ENCODE peak calls at places on chromosomes 11 and 22, in eight cellular contexts. One of them, this sample, is unnamed.

GRCh38 chr11:95512682-95513081 is 276.9 kb downstream of the FAM76B start:
- DNase-seq in A549: peak
- DNase-seq in astrocyte of the spinal cord: peak
- DNase-seq in MM.1S: no peak
- DNase-seq in neural progenitor cell: no peak
- DNase-seq in left ventricle myocardium inferior: peak
- DNase-seq in PC-9: no peak
- DNase-seq in body of pancreas: no peak
- DNase-seq in this sample: no peak

GRCh38 chr11:117572129-117572528 is 224.9 kb downstream of the DSCAML1 start:
- DNase-seq in A549: no peak
- DNase-seq in astrocyte of the spinal cord: no peak
- DNase-seq in MM.1S: no peak
- DNase-seq in neural progenitor cell: no peak
- DNase-seq in left ventricle myocardium inferior: no peak
- DNase-seq in PC-9: no peak
- DNase-seq in body of pancreas: no peak
- DNase-seq in this sample: no peak

GRCh38 chr22:30572840-30573593 is 1.4 kb downstream of the GAL3ST1 start:
- DNase-seq in A549: peak
- DNase-seq in astrocyte of the spinal cord: no peak
- DNase-seq in MM.1S: no peak
- DNase-seq in neural progenitor cell: no peak
- DNase-seq in left ventricle myocardium inferior: no peak
- DNase-seq in PC-9: no peak
- DNase-seq in body of pancreas: peak
- DNase-seq in this sample: no peak

GRCh38 chr11:125348704-125349635 is 147.1 kb downstream of the FEZ1 start:
- DNase-seq in A549: peak
- DNase-seq in astrocyte of the spinal cord: peak
- DNase-seq in MM.1S: peak
- DNase-seq in neural progenitor cell: peak
- DNase-seq in left ventricle myocardium inferior: peak
- DNase-seq in PC-9: peak
- DNase-seq in body of pancreas: peak
- DNase-seq in this sample: no peak

GRCh38 chr22:27473533-27473932 is 328.0 kb downstream of the MN1 start:
- DNase-seq in A549: peak
- DNase-seq in astrocyte of the spinal cord: no peak
- DNase-seq in MM.1S: no peak
- DNase-seq in neural progenitor cell: no peak
- DNase-seq in left ventricle myocardium inferior: no peak
- DNase-seq in PC-9: peak
- DNase-seq in body of pancreas: no peak
- DNase-seq in this sample: no peak

GRCh38 chr11:1330473-1330872 is 21.0 kb upstream of the TOLLIP start:
- DNase-seq in A549: no peak
- DNase-seq in astrocyte of the spinal cord: no peak
- DNase-seq in MM.1S: no peak
- DNase-seq in neural progenitor cell: no peak
- DNase-seq in left ventricle myocardium inferior: no peak
- DNase-seq in PC-9: no peak
- DNase-seq in body of pancreas: no peak
- DNase-seq in this sample: no peak

GRCh38 chr11:96741068-96741467 is 351.3 kb downstream of the JRKL start:
- DNase-seq in A549: no peak
- DNase-seq in astrocyte of the spinal cord: peak
- DNase-seq in MM.1S: no peak
- DNase-seq in neural progenitor cell: no peak
- DNase-seq in left ventricle myocardium inferior: no peak
- DNase-seq in PC-9: no peak
- DNase-seq in body of pancreas: no peak
- DNase-seq in this sample: no peak

GRCh38 chr22:47232197-47232596 is 469.7 kb downstream of the TBC1D22A start:
- DNase-seq in A549: no peak
- DNase-seq in astrocyte of the spinal cord: no peak
- DNase-seq in MM.1S: no peak
- DNase-seq in neural progenitor cell: no peak
- DNase-seq in left ventricle myocardium inferior: no peak
- DNase-seq in PC-9: no peak
- DNase-seq in body of pancreas: no peak
- DNase-seq in this sample: no peak

GRCh38 chr22:20956258-20957117 is 10.6 kb upstream of the AIFM3 start:
- DNase-seq in A549: peak
- DNase-seq in astrocyte of the spinal cord: peak
- DNase-seq in MM.1S: no peak
- DNase-seq in neural progenitor cell: peak
- DNase-seq in left ventricle myocardium inferior: no peak
- DNase-seq in PC-9: peak
- DNase-seq in body of pancreas: peak
- DNase-seq in this sample: no peak

GRCh38 chr11:28274216-28274615 is 166.0 kb downstream of the METTL15 start:
- DNase-seq in A549: no peak
- DNase-seq in astrocyte of the spinal cord: no peak
- DNase-seq in MM.1S: no peak
- DNase-seq in neural progenitor cell: no peak
- DNase-seq in left ventricle myocardium inferior: no peak
- DNase-seq in PC-9: no peak
- DNase-seq in body of pancreas: no peak
- DNase-seq in this sample: no peak

GRCh38 chr22:38734203-38735100 is 21.3 kb downstream of the SUN2 start:
- DNase-seq in A549: no peak
- DNase-seq in astrocyte of the spinal cord: no peak
- DNase-seq in MM.1S: no peak
- DNase-seq in neural progenitor cell: no peak
- DNase-seq in left ventricle myocardium inferior: peak
- DNase-seq in PC-9: no peak
- DNase-seq in body of pancreas: no peak
- DNase-seq in this sample: peak

GRCh38 chr11:8384199-8384821 is 120.6 kb upstream of the LMO1 start:
- DNase-seq in A549: peak
- DNase-seq in astrocyte of the spinal cord: no peak
- DNase-seq in MM.1S: peak
- DNase-seq in neural progenitor cell: peak
- DNase-seq in left ventricle myocardium inferior: no peak
- DNase-seq in PC-9: peak
- DNase-seq in body of pancreas: peak
- DNase-seq in this sample: no peak

GRCh38 chr22:24037851-24038765 is 27.0 kb downstream of the CABIN1 start:
- DNase-seq in A549: no peak
- DNase-seq in astrocyte of the spinal cord: no peak
- DNase-seq in MM.1S: no peak
- DNase-seq in neural progenitor cell: no peak
- DNase-seq in left ventricle myocardium inferior: no peak
- DNase-seq in PC-9: no peak
- DNase-seq in body of pancreas: no peak
- DNase-seq in this sample: no peak

GRCh38 chr22:37215890-37216289 is 3.6 kb upstream of the SSTR3 start:
- DNase-seq in A549: no peak
- DNase-seq in astrocyte of the spinal cord: no peak
- DNase-seq in MM.1S: peak
- DNase-seq in neural progenitor cell: no peak
- DNase-seq in left ventricle myocardium inferior: no peak
- DNase-seq in PC-9: no peak
- DNase-seq in body of pancreas: no peak
- DNase-seq in this sample: no peak

GRCh38 chr11:32081129-32081641 is 9.7 kb upstream of the RCN1 start:
- DNase-seq in A549: peak
- DNase-seq in astrocyte of the spinal cord: peak
- DNase-seq in MM.1S: peak
- DNase-seq in neural progenitor cell: no peak
- DNase-seq in left ventricle myocardium inferior: peak
- DNase-seq in PC-9: peak
- DNase-seq in body of pancreas: no peak
- DNase-seq in this sample: no peak

GRCh38 chr11:12448131-12448939 is 71.0 kb downstream of the PARVA start:
- DNase-seq in A549: no peak
- DNase-seq in astrocyte of the spinal cord: no peak
- DNase-seq in MM.1S: no peak
- DNase-seq in neural progenitor cell: no peak
- DNase-seq in left ventricle myocardium inferior: no peak
- DNase-seq in PC-9: no peak
- DNase-seq in body of pancreas: no peak
- DNase-seq in this sample: no peak

GRCh38 chr11:119791047-119791446 is 62.0 kb upstream of the NECTIN1 start:
- DNase-seq in A549: no peak
- DNase-seq in astrocyte of the spinal cord: no peak
- DNase-seq in MM.1S: no peak
- DNase-seq in neural progenitor cell: peak
- DNase-seq in left ventricle myocardium inferior: no peak
- DNase-seq in PC-9: no peak
- DNase-seq in body of pancreas: peak
- DNase-seq in this sample: no peak

GRCh38 chr11:35734669-35735068 is 72.1 kb downstream of the TRIM44 start:
- DNase-seq in A549: no peak
- DNase-seq in astrocyte of the spinal cord: no peak
- DNase-seq in MM.1S: no peak
- DNase-seq in neural progenitor cell: no peak
- DNase-seq in left ventricle myocardium inferior: no peak
- DNase-seq in PC-9: no peak
- DNase-seq in body of pancreas: no peak
- DNase-seq in this sample: no peak

GRCh38 chr11:28632338-28632737 is 524.1 kb downstream of the METTL15 start:
- DNase-seq in A549: peak
- DNase-seq in astrocyte of the spinal cord: peak
- DNase-seq in MM.1S: no peak
- DNase-seq in neural progenitor cell: no peak
- DNase-seq in left ventricle myocardium inferior: no peak
- DNase-seq in PC-9: no peak
- DNase-seq in body of pancreas: no peak
- DNase-seq in this sample: no peak

GRCh38 chr22:42880815-42881214 is 23.7 kb upstream of the ARFGAP3 start:
- DNase-seq in A549: no peak
- DNase-seq in astrocyte of the spinal cord: no peak
- DNase-seq in MM.1S: no peak
- DNase-seq in neural progenitor cell: no peak
- DNase-seq in left ventricle myocardium inferior: no peak
- DNase-seq in PC-9: no peak
- DNase-seq in body of pancreas: peak
- DNase-seq in this sample: no peak
- H3K4me3 ChIP-seq in A549: no peak
- H3K4me3 ChIP-seq in astrocyte of the spinal cord: no peak
- H3K4me3 ChIP-seq in MM.1S: no peak
- H3K4me3 ChIP-seq in neural progenitor cell: no peak
- H3K4me3 ChIP-seq in left ventricle myocardium inferior: no peak
- H3K4me3 ChIP-seq in PC-9: no peak
- H3K4me3 ChIP-seq in body of pancreas: no peak
- H3K4me3 ChIP-seq in this sample: no peak

DNA sequence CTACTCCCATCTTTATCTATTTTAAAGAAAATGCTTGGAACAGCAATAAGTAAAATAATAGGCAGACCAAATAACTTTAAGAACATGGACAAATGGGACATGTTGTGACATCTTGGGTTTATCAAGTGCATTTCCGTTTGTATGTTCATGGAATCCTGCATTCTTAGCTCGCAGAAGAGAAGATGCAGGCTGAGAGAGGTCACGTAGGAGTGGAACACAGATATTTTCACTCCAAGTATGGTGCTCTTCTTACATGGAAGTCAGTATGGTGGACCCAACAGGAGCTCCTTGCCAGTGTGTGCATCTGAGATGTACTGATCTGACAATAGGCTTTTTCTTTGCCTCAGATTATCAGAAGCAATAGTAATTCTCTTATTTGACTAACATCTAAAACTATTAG is 1.7 kb downstream of the E2F8 start:
- DNase-seq in A549: no peak
- DNase-seq in astrocyte of the spinal cord: no peak
- DNase-seq in MM.1S: no peak
- DNase-seq in neural progenitor cell: no peak
- DNase-seq in left ventricle myocardium inferior: no peak
- DNase-seq in PC-9: no peak
- DNase-seq in body of pancreas: no peak
- DNase-seq in this sample: no peak
- H3K4me3 ChIP-seq in A549: peak
- H3K4me3 ChIP-seq in astrocyte of the spinal cord: no peak
- H3K4me3 ChIP-seq in MM.1S: peak
- H3K4me3 ChIP-seq in neural progenitor cell: no peak
- H3K4me3 ChIP-seq in left ventricle myocardium inferior: peak
- H3K4me3 ChIP-seq in PC-9: peak
- H3K4me3 ChIP-seq in body of pancreas: no peak
- H3K4me3 ChIP-seq in this sample: no peak

DNA sequence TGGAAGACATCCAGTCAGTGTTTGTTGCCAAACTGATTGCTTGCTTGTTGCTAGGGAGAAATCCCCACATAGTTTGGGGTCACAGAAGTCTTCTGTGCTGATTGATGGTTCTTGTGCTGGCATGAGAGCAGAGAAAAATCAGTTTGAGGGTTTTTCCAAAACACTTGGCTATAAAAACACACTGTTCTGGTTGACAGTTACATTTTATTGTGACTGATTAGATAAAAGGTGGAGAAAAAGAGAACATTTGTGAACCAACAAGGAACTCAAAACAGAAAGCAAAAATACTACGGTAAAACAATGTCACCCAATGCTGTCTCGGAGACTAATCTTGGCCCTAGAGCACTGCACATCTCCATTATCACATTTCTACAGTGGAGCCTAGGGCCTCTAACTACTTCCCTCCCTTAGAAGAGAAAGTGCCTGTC is 14.4 kb upstream of the EIF4G2 start:
- DNase-seq in A549: no peak
- DNase-seq in astrocyte of the spinal cord: no peak
- DNase-seq in MM.1S: no peak
- DNase-seq in neural progenitor cell: no peak
- DNase-seq in left ventricle myocardium inferior: no peak
- DNase-seq in PC-9: no peak
- DNase-seq in body of pancreas: no peak
- DNase-seq in this sample: no peak
- H3K4me3 ChIP-seq in A549: no peak
- H3K4me3 ChIP-seq in astrocyte of the spinal cord: no peak
- H3K4me3 ChIP-seq in MM.1S: no peak
- H3K4me3 ChIP-seq in neural progenitor cell: no peak
- H3K4me3 ChIP-seq in left ventricle myocardium inferior: no peak
- H3K4me3 ChIP-seq in PC-9: no peak
- H3K4me3 ChIP-seq in body of pancreas: no peak
- H3K4me3 ChIP-seq in this sample: no peak

DNA sequence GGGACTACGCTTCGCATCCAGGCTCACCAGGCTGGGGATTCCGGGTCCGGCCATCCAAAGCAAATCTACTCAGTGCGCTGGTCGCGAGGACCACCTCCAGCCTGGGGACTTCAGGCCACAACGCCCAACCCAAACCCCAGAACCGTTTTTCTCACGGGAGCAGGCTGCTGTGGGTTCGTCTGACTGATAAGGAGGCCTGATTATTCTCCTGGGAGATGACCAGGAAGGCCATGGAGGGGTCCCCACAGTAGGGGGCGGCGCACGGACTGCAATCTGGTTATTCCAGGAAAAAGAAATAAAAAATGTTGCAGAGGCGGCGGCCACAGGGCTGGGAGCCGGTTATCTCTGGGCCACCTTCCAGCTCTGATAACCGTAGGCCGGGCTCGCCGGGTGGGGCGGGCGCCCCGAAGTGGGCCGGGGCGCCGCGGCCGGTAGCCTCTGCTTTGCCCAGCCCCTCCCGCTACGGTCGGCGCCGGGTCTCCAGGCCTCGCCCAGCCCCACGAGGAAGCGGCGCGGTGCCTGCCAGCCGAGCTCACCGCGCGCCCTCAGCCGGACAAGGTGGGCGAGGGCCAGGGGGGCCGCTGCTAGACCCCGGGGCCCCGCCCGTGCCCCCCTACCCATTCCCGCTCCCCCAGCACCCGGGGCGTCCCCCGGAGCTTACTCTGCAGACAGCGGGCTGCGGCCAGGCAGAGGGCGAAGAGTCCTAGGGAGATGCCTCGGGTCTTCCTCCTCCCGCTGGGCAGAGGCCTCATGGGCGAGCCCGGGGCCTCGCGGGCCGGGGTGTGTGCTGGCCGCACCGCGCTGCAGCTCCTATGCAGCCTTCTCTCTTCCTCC is 450 bp downstream of the VSTM5 start:
- DNase-seq in A549: peak
- DNase-seq in astrocyte of the spinal cord: peak
- DNase-seq in MM.1S: no peak
- DNase-seq in neural progenitor cell: peak
- DNase-seq in left ventricle myocardium inferior: peak
- DNase-seq in PC-9: peak
- DNase-seq in body of pancreas: peak
- DNase-seq in this sample: no peak
- H3K4me3 ChIP-seq in A549: peak
- H3K4me3 ChIP-seq in astrocyte of the spinal cord: peak
- H3K4me3 ChIP-seq in MM.1S: no peak
- H3K4me3 ChIP-seq in neural progenitor cell: peak
- H3K4me3 ChIP-seq in left ventricle myocardium inferior: peak
- H3K4me3 ChIP-seq in PC-9: peak
- H3K4me3 ChIP-seq in body of pancreas: peak
- H3K4me3 ChIP-seq in this sample: no peak